ENCODE peak calls at places on chromosomes 12 and 14, in four cellular contexts. A is H1, I is H9, Y is IMR-90. F is an unnamed sample.

GRCh38 chr12:45327823-45328383 is 112.0 kb downstream of the ANO6 start:
- DNase-seq in I (no peak), A (no peak), Y (peak; percentile 27), F (peak; percentile 64)

GRCh38 chr12:45112306-45112705 is 61.4 kb upstream of the DBX2 start:
- DNase-seq in Y (no peak), A (no peak), I (no peak), F (no peak)

GRCh38 chr12:5085896-5086295 is 42.2 kb downstream of the KCNA5 start:
- DNase-seq in Y (peak; percentile 97), I (no peak), A (no peak), F (no peak)

GRCh38 chr12:67161322-67161918 is 107.7 kb upstream of the CAND1 start:
- DNase-seq in A (no peak), Y (peak; percentile 39), I (peak; percentile 46), F (peak; percentile 54)

GRCh38 chr12:4918950-4919660 is 9.4 kb downstream of the KCNA1 start:
- DNase-seq in A (no peak), Y (no peak), I (no peak), F (no peak)

GRCh38 chr12:103546959-103547358 is 40.1 kb upstream of the STAB2 start:
- DNase-seq in Y (no peak), A (no peak), I (no peak), F (no peak)

GRCh38 chr12:106764738-106765137 is 9.7 kb upstream of the RIC8B start:
- DNase-seq in Y (no peak), A (no peak), I (no peak), F (no peak)

GRCh38 chr14:26415618-26416123 is 182.2 kb downstream of the NOVA1 start:
- DNase-seq in A (no peak), Y (no peak), I (no peak), F (no peak)

GRCh38 chr14:33916663-33917565 is 34.0 kb downstream of the EGLN3 start:
- DNase-seq in A (no peak), Y (no peak), I (no peak), F (peak; percentile 62)

GRCh38 chr14:95040723-95041476 is 116.4 kb downstream of the DICER1 start:
- DNase-seq in I (peak; percentile 14), Y (peak; percentile 32), A (no peak), F (no peak)

GRCh38 chr12:22231836-22232235 is 102.7 kb downstream of the ST8SIA1 start:
- DNase-seq in Y (no peak), I (no peak), A (no peak), F (peak; percentile 74)

GRCh38 chr12:22229652-22230279 is 104.7 kb downstream of the ST8SIA1 start:
- DNase-seq in I (no peak), Y (peak; percentile 44), A (no peak), F (no peak)

GRCh38 chr12:22231078-22231477 is 103.4 kb downstream of the ST8SIA1 start:
- DNase-seq in A (no peak), Y (no peak), I (no peak), F (no peak)

GRCh38 chr12:22230280-22230794 is 104.2 kb downstream of the ST8SIA1 start:
- DNase-seq in I (no peak), A (no peak), Y (peak; percentile 69), F (no peak)

GRCh38 chr12:22228022-22228875 is 106.3 kb downstream of the ST8SIA1 start:
- DNase-seq in I (no peak), Y (peak; percentile 60), A (no peak), F (no peak)
- H3K79me1 ChIP-seq in I (no peaks in the 10 kb centered on the region), Y (no peaks in the 10 kb centered on the region), A (no peaks in the 10 kb centered on the region), F (no peaks in the 10 kb centered on the region)

GRCh38 chr14:100837812-100838170 is 11.9 kb downstream of the MEG3 start:
- DNase-seq in I (no peak), Y (no peak), A (no peak), F (no peak)
- H4K5ac ChIP-seq in I (no peak overlapping the region), Y (no peak overlapping the region), A (no peak overlapping the region), F (no peak overlapping the region)

GRCh38 chr14:69242311-69243224 is 17.4 kb upstream of the GALNT16 start:
- DNase-seq in A (no peak), I (peak; percentile 52), Y (peak; percentile 74), F (peak; percentile 73)
- H3K79me1 ChIP-seq in A (no peaks in the 10 kb centered on the region), I (no peaks in the 10 kb centered on the region), Y (no peaks in the 10 kb centered on the region), F (no peaks in the 10 kb centered on the region)

GRCh38 chr14:36857136-36857535 is 195.5 kb downstream of the PAX9 start:
- DNase-seq in I (no peak), A (peak; percentile 10), Y (no peak), F (no peak)
- H4K5ac ChIP-seq in I (no peak overlapping the region), A (no peak overlapping the region), Y (no peak overlapping the region), F (no peak overlapping the region)

DNA sequence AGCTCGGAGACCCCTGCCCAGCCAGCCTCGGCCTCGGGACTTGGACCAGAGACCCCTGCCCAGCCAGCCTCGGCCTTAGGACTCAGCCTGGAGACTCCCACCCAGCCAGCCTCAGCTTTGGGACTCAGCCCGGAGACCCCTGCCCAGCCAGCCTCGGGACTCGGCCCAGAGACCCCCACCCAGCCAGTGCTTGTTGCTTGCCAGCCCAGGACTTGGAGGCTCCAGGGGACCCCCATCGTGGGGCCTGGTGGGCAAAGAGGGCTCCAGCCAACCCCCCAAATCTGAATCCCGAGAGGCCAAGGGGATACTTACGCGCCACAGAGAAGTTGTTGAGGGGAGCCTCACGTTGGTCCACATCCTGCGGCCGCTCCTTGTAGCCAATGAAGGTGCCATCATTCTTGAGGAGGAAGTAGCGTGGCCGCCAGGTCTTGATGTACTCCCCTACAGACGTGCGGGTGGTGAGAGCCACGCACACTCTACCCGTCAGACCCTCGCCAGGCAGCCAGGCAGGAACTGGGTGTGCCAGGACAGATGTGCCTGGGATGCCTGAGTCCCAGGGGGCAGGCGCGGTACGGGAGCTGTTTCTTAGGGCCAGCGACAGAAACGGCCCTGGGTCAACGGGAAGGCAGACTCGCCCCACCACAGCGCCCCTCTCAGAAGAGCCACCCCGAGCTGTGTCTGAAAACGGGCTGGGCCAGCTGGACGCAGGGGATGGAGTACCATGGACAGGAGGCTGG is 15.6 kb downstream of the AKT1 start:
- DNase-seq in I (no peak), Y (no peak), A (no peak), F (no peak)
- H3K79me1 ChIP-seq in I (no peaks in the 10 kb centered on the region), Y (peaks cover 13% of the 10 kb centered on the region), A (no peaks in the 10 kb centered on the region), F (no peaks in the 10 kb centered on the region)

GRCh38 chr14:23644195-23644918 is 8.2 kb downstream of the DHRS2 start:
- DNase-seq in Y (no peak), A (no peak), I (no peak), F (no peak)
- H4K5ac ChIP-seq in Y (no peak overlapping the region), A (no peak overlapping the region), I (no peak overlapping the region), F (no peak overlapping the region)

GRCh38 chr14:96104469-96105057 is 65.4 kb downstream of the C14orf132 start:
- DNase-seq in Y (peak; percentile 100), A (no peak), I (no peak), F (no peak)
- H3K79me1 ChIP-seq in Y (no peaks in the 10 kb centered on the region), A (no peaks in the 10 kb centered on the region), I (no peaks in the 10 kb centered on the region), F (no peaks in the 10 kb centered on the region)

GRCh38 chr12:53935562-53936341 is 2.9 kb upstream of the HOXC13 start:
- DNase-seq in I (no peak), A (no peak), Y (no peak), F (no peak)

GRCh38 chr12:53938276-53939140 is at the start of gene HOXC13:
- DNase-seq in I (peak; percentile 100), A (peak; percentile 92), Y (no peak), F (peak; percentile 92)

GRCh38 chr12:53937099-53937498 is 1.5 kb upstream of the HOXC13 start:
- DNase-seq in I (no peak), A (no peak), Y (no peak), F (no peak)

GRCh38 chr12:53939141-53940108 is 794 bp downstream of the HOXC13 start:
- DNase-seq in A (no peak), Y (no peak), I (peak; percentile 65), F (peak; percentile 71)

DNA sequence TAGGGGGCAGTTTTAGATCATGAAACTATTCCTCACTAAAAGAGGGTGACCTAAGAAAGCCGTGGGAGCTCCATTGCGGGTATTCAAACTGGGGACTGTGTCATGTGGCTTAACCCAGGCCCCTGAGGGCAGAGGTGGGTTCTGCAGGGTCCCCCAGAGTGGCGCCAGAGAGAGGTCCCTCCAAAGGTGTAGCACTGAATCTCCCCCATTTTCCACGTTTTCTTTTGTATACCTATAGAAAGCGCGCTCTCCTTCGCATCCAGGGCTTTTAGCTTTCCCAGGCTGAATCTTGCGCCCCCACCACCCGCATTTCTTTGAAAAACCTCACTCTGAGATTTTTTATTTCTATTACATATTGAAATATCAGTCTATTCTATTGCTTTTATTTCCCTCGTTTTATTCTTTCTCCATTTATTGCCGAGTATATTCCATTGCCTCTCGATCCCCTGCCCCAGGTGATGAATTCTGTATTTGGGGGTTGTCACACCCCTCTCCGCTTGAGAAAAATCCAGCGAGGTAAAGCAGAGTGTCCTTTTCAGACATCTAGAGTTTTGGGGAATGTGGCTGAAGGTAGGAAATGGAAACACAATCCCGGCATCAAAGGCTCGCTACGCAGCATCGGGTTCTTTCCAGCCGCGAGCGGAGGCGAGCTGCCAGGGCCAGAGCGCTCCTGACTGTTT is 895 bp upstream of the HOXC13 start:
- DNase-seq in A (no peak), I (no peak), Y (no peak), F (no peak)
- H4K5ac ChIP-seq in A (no peak overlapping the region), I (no peak overlapping the region), Y (no peak overlapping the region), F (no peak overlapping the region)